ENCODE peak calls at places on chromosomes 16 and 17, in ten cellular contexts. U is fibroblast of the conjunctiva; Y is ELR; E is T-helper 2 cell treated with Interferon-gamma antibody and Interleukin-4, amounts not matched to agents 5 μg/mL and 100 μg/mL, for 36 hours; Q is GM20000; W is Calu3; G is fibroblast of mammary gland; K is left cardiac atrium; V is COR-L47; R is A172. J is an unnamed sample.

GRCh38 chr16:360698-361336 is 8.3 kb upstream of the AXIN1 start:
- DNase-seq in R (no peak), K (no peak), Y (no peak), W (no peak), E (no peak), Q (no peak), G (no peak), V (no peak), U (no peak), J (no peak)

GRCh38 chr17:15106540-15106939 is 158.6 kb downstream of the PMP22 start:
- DNase-seq in K (no peak), U (no peak), Y (peak), E (no peak), V (no peak), W (peak), Q (no peak), R (peak), G (peak), J (no peak)

GRCh38 chr17:29163563-29163962 is 16.6 kb downstream of the MYO18A start:
- DNase-seq in U (no peak), W (no peak), V (no peak), R (no peak), E (no peak), K (no peak), Q (no peak), Y (no peak), G (no peak), J (no peak)

GRCh38 chr17:50426814-50427787 is 1.1 kb downstream of the ACSF2 start:
- DNase-seq in E (peak), Y (peak), Q (peak), G (peak), W (peak), U (no peak), K (peak), V (no peak), R (peak), J (peak)

GRCh38 chr17:40442392-40443195 is 656 bp upstream of the IGFBP4 start:
- DNase-seq in W (no peak), G (peak), Y (peak), R (no peak), E (no peak), U (no peak), K (peak), Q (no peak), V (no peak), J (peak)

GRCh38 chr16:765488-765865 is 4.9 kb downstream of the MSLN start:
- DNase-seq in Q (no peak), W (no peak), K (no peak), R (no peak), G (no peak), E (no peak), V (no peak), U (no peak), Y (no peak), J (no peak)

GRCh38 chr16:48432136-48432535 is 46.9 kb upstream of the SIAH1 start:
- DNase-seq in Q (peak), K (no peak), R (no peak), U (no peak), W (no peak), E (no peak), G (no peak), V (no peak), Y (no peak), J (no peak)

GRCh38 chr17:76204277-76204676 is 36.0 kb downstream of the RNF157 start:
- DNase-seq in K (no peak), Y (peak), V (no peak), U (peak), Q (no peak), R (peak), E (no peak), W (no peak), G (peak), J (no peak)

GRCh38 chr16:10981697-10982216 is 37.4 kb downstream of the CLEC16A start:
- DNase-seq in K (no peak), Q (peak), G (no peak), V (no peak), R (no peak), Y (peak), W (peak), U (no peak), E (peak), J (no peak)

GRCh38 chr17:1730345-1731193 is 6.1 kb downstream of the WDR81 start:
- DNase-seq in W (no peak), R (peak), Q (no peak), K (peak), V (no peak), Y (peak), E (no peak), U (peak), G (peak), J (no peak)

GRCh38 chr17:48961516-48962233 is 6.7 kb downstream of the GIP start:
- DNase-seq in U (no peak), V (no peak), R (peak), K (peak), W (peak), G (peak), E (no peak), Y (peak), Q (peak), J (peak)

GRCh38 chr17:69819316-69820087 is 255.5 kb upstream of the KCNJ16 start:
- DNase-seq in Y (peak), V (no peak), K (no peak), U (no peak), G (peak), W (no peak), R (no peak), E (no peak), Q (no peak), J (no peak)

GRCh38 chr16:583470-583814 is 6.4 kb upstream of the RAB40C start:
- DNase-seq in K (peak), G (no peak), E (no peak), Q (no peak), V (no peak), Y (no peak), R (no peak), U (no peak), W (no peak), J (no peak)

GRCh38 chr16:70713342-70713741 is 27.5 kb upstream of the MTSS2 start:
- DNase-seq in E (no peak), V (no peak), R (no peak), Q (no peak), Y (peak), W (no peak), K (no peak), G (peak), U (no peak), J (no peak)

GRCh38 chr17:62703269-62703775 is 75.9 kb downstream of the MRC2 start:
- DNase-seq in G (peak), R (peak), K (no peak), Q (no peak), V (no peak), U (no peak), Y (peak), W (peak), E (no peak), J (peak)

GRCh38 chr17:41474863-41475262 is 6.1 kb downstream of the KRT35 start:
- DNase-seq in U (no peak), W (no peak), Y (no peak), K (no peak), E (no peak), Q (no peak), G (no peak), V (no peak), R (peak), J (no peak)

GRCh38 chr17:55641559-55642160 is 81.0 kb downstream of the TMEM100 start:
- DNase-seq in K (peak), W (peak), R (peak), Y (peak), V (peak), E (peak), Q (peak), U (peak), G (peak), J (peak)

GRCh38 chr16:73095885-73096341 is 48.0 kb upstream of the ZFHX3 start:
- DNase-seq in U (no peak), V (peak), E (no peak), W (peak), Q (no peak), K (no peak), R (no peak), G (no peak), Y (no peak), J (peak)

GRCh38 chr17:16593356-16594102 is 24.5 kb upstream of the ZNF287 start:
- DNase-seq in K (no peak), R (no peak), G (peak), Q (no peak), U (peak), E (no peak), V (no peak), W (no peak), Y (no peak), J (no peak)

GRCh38 chr16:9843424-9844013 is 338.7 kb downstream of the GRIN2A start:
- DNase-seq in R (no peak), Q (no peak), W (peak), U (no peak), V (no peak), K (no peak), G (peak), E (no peak), Y (peak), J (no peak)

GRCh38 chr17:17041018-17041521 is 1.2 kb upstream of the MPRIP start:
- DNase-seq in R (peak), W (no peak), E (no peak), G (peak), Y (peak), U (no peak), Q (no peak), K (no peak), V (no peak), J (no peak)

GRCh38 chr16:4936181-4936990 is 562 bp downstream of the PPL start:
- DNase-seq in E (no peak), U (no peak), R (no peak), Y (no peak), W (peak), Q (peak), V (no peak), K (no peak), G (no peak), J (no peak)

GRCh38 chr17:66830451-66830850 is 4.5 kb upstream of the CACNG5 start:
- DNase-seq in G (no peak), U (no peak), V (no peak), W (no peak), E (no peak), R (no peak), K (no peak), Y (no peak), Q (no peak), J (no peak)

GRCh38 chr16:27365142-27366089 is 36.6 kb upstream of the IL21R start:
- DNase-seq in Y (peak), W (peak), Q (no peak), R (peak), V (no peak), E (peak), G (peak), U (no peak), K (no peak), J (peak)

GRCh38 chr16:68246671-68247070 is 1.5 kb downstream of the PLA2G15 start:
- DNase-seq in G (peak), U (no peak), V (no peak), W (no peak), Q (no peak), K (no peak), R (no peak), E (no peak), Y (no peak), J (no peak)

GRCh38 chr17:8488931-8489330 is 53.2 kb downstream of the NDEL1 start:
- DNase-seq in U (peak), R (peak), W (no peak), Y (peak), V (no peak), G (peak), K (peak), E (no peak), Q (no peak), J (peak)

GRCh38 chr17:77151236-77151635 is 10.5 kb downstream of the SEC14L1 start:
- DNase-seq in K (no peak), E (no peak), R (no peak), V (no peak), U (no peak), Y (no peak), Q (no peak), G (no peak), W (no peak), J (no peak)

GRCh38 chr16:84501077-84501735 is 3.3 kb downstream of the MEAK7 start:
- DNase-seq in Q (no peak), K (no peak), G (peak), Y (peak), U (no peak), R (peak), W (peak), E (no peak), V (no peak), J (no peak)

GRCh38 chr16:20868890-20869289 is 31.3 kb downstream of the DCUN1D3 start:
- DNase-seq in G (peak), V (no peak), Q (no peak), K (peak), U (peak), W (peak), R (peak), Y (peak), E (no peak), J (peak)

GRCh38 chr17:38568845-38569510 is 36.8 kb downstream of the SRCIN1 start:
- DNase-seq in W (no peak), G (no peak), U (no peak), K (no peak), V (peak), Y (no peak), R (no peak), E (no peak), Q (no peak), J (no peak)

GRCh38 chr16:11401161-11402050 is 56.1 kb downstream of the RMI2 start:
- DNase-seq in Y (no peak), R (no peak), K (peak), Q (no peak), G (no peak), E (no peak), U (no peak), W (peak), V (no peak), J (no peak)

GRCh38 chr17:29246638-29247037 is at the start of gene CRYBA1:
- DNase-seq in E (no peak), V (no peak), W (no peak), Q (no peak), U (no peak), G (no peak), Y (no peak), K (no peak), R (no peak), J (no peak)

GRCh38 chr17:12296120-12296727 is 275.5 kb downstream of the MAP2K4 start:
- DNase-seq in U (no peak), R (no peak), W (no peak), Y (peak), E (no peak), Q (no peak), G (peak), V (no peak), K (no peak), J (peak)

GRCh38 chr17:39197380-39198185 is at the start of gene CACNB1:
- DNase-seq in U (peak), W (peak), V (peak), E (peak), R (peak), G (peak), Y (peak), Q (peak), K (peak), J (peak)

GRCh38 chr16:89096768-89097527 is 3.3 kb downstream of the ACSF3 start:
- DNase-seq in W (no peak), R (no peak), Y (no peak), K (no peak), U (no peak), G (no peak), V (no peak), Q (no peak), E (peak), J (no peak)

GRCh38 chr16:66495440-66495839 is 54.5 kb downstream of the TK2 start:
- DNase-seq in Y (no peak), R (no peak), U (no peak), K (no peak), W (no peak), V (no peak), G (no peak), Q (no peak), E (no peak), J (no peak)

J was measured in endothelial cell of umbilical vein.